ENCODE peak calls at places on chromosomes 3 and 15, in five cellular contexts. S, M, I, A and F are unnamed samples.

GRCh38 chr3:109005443-109005842 is 51.8 kb upstream of the GUCA1C start:
- DNase-seq in M (no peak), I (no peak), A (no peak), S (no peak), F (no peak)

GRCh38 chr3:63324621-63325020 is 46.5 kb downstream of the SYNPR start:
- DNase-seq in A (no peak), I (no peak), S (no peak), M (no peak), F (no peak)

GRCh38 chr3:37223084-37223975 is 48.9 kb upstream of the LRRFIP2 start:
- DNase-seq in M (no peak), A (no peak), S (no peak), I (no peak), F (peak; percentile 79)

GRCh38 chr3:49329201-49329600 is 10.7 kb downstream of the USP4 start:
- DNase-seq in A (no peak), M (no peak), I (no peak), S (no peak), F (no peak)

GRCh38 chr15:30859091-30859874 is 44.4 kb upstream of the FAN1 start:
- DNase-seq in M (peak; percentile 4), S (no peak), A (peak; percentile 17), I (no peak), F (peak; percentile 56)

GRCh38 chr15:57138260-57138895 is 219.9 kb downstream of the TCF12 start:
- DNase-seq in A (no peak), I (no peak), S (peak; percentile 39), M (peak; percentile 39), F (peak; percentile 65)

GRCh38 chr15:49627407-49627877 is 6.6 kb downstream of the DTWD1 start:
- DNase-seq in I (no peak), A (peak; percentile 80), S (no peak), M (peak; percentile 64), F (peak; percentile 92)

GRCh38 chr3:128686465-128686864 is 35.8 kb upstream of the RPN1 start:
- DNase-seq in S (no peak), I (no peak), A (no peak), M (no peak), F (no peak)

GRCh38 chr3:63192248-63192647 is 85.9 kb upstream of the SYNPR start:
- DNase-seq in I (no peak), S (peak; percentile 46), A (no peak), M (no peak), F (no peak)

GRCh38 chr3:112001516-112001915 is 2.8 kb downstream of the TAGLN3 start:
- DNase-seq in S (no peak), I (no peak), M (no peak), A (no peak), F (no peak)

GRCh38 chr3:127831723-127832172 is 9.4 kb upstream of the MGLL start:
- DNase-seq in S (no peak), I (no peak), M (peak; percentile 64), A (no peak), F (peak; percentile 58)

GRCh38 chr3:129793356-129793755 is 100.2 kb downstream of the TMCC1 start:
- DNase-seq in S (no peak), M (no peak), I (no peak), A (no peak), F (no peak)

GRCh38 chr3:115713247-115713646 is 89.9 kb downstream of the GAP43 start:
- DNase-seq in M (no peak), S (peak; percentile 30), I (no peak), A (no peak), F (no peak)

GRCh38 chr3:128369106-128369708 is 97.5 kb downstream of the DNAJB8 start:
- DNase-seq in I (no peak), M (no peak), S (no peak), A (no peak), F (no peak)

GRCh38 chr3:56921573-56922571 is 120.1 kb upstream of the ARHGEF3 start:
- DNase-seq in A (no peak), M (no peak), S (no peak), I (no peak), F (no peak)

GRCh38 chr15:44101286-44101685 is 93.8 kb downstream of the FRMD5 start:
- DNase-seq in M (no peak), S (no peak), A (no peak), I (no peak), F (no peak)

GRCh38 chr15:31268911-31269784 is 57.5 kb upstream of the KLF13 start:
- DNase-seq in I (no peak), M (no peak), A (no peak), S (peak; percentile 58), F (no peak)

GRCh38 chr15:59300618-59301139 is 72.0 kb downstream of the MYO1E start:
- DNase-seq in M (peak; percentile 54), S (no peak), A (no peak), I (no peak), F (no peak)

GRCh38 chr3:9028134-9028533 is 64.9 kb upstream of the RAD18 start:
- DNase-seq in S (no peak), M (peak; percentile 25), I (peak; percentile 75), A (no peak), F (peak; percentile 24)

GRCh38 chr3:177804032-177804431 is 606.8 kb upstream of the TBL1XR1 start:
- DNase-seq in A (no peak), S (no peak), I (no peak), M (no peak), F (no peak)

GRCh38 chr15:56805466-56806146 is 72.3 kb upstream of the ZNF280D start:
- DNase-seq in A (peak; percentile 34), S (no peak), M (peak; percentile 90), I (no peak), F (peak; percentile 86)

GRCh38 chr3:51687472-51688205 is 16.6 kb downstream of the TEX264 start:
- DNase-seq in A (no peak), S (no peak), M (no peak), I (no peak), F (peak; percentile 94)

GRCh38 chr3:57791245-57791644 is 35.1 kb downstream of the SLMAP start:
- DNase-seq in A (no peak), M (no peak), S (no peak), I (no peak), F (no peak)

GRCh38 chr3:59566481-59566975 is 516.7 kb upstream of the CFAP20DC start:
- DNase-seq in M (no peak), I (no peak), A (no peak), S (no peak), F (no peak)

GRCh38 chr15:25087137-25087536 is 132.3 kb downstream of the SNRPN start:
- DNase-seq in A (no peak), M (no peak), S (no peak), I (no peak), F (no peak)

GRCh38 chr3:120661963-120662347 is 20.1 kb downstream of the HGD start:
- DNase-seq in M (no peak), I (no peak), A (no peak), S (no peak), F (no peak)

GRCh38 chr3:130300888-130301287 is 44.6 kb upstream of the COL6A5 start:
- DNase-seq in A (no peak), I (no peak), S (no peak), M (no peak), F (no peak)

GRCh38 chr15:52499506-52499905 is 29.2 kb downstream of the MYO5A start:
- DNase-seq in A (no peak), S (no peak), M (no peak), I (no peak), F (no peak)

GRCh38 chr15:85676332-85676731 is 118.4 kb downstream of the KLHL25 start:
- DNase-seq in A (no peak), M (no peak), I (no peak), S (no peak), F (no peak)

GRCh38 chr3:136938334-136938733 is 19.4 kb upstream of the IL20RB start:
- DNase-seq in S (no peak), I (no peak), M (no peak), A (no peak), F (peak; percentile 75)

GRCh38 chr3:89246326-89246725 is 138.9 kb downstream of the EPHA3 start:
- DNase-seq in M (no peak), I (no peak), S (no peak), A (no peak), F (no peak)

GRCh38 chr3:13555753-13556152 is 6.8 kb downstream of the FBLN2 start:
- DNase-seq in M (no peak), S (no peak), I (no peak), A (no peak), F (no peak)

GRCh38 chr3:197428117-197428761 is 127.5 kb downstream of the BDH1 start:
- DNase-seq in S (no peak), A (no peak), I (no peak), M (peak; percentile 85), F (peak; percentile 72)

GRCh38 chr15:31472636-31473383 is 146.2 kb downstream of the KLF13 start:
- DNase-seq in A (no peak), I (no peak), S (no peak), M (peak; percentile 65), F (peak; percentile 58)

GRCh38 chr15:58380280-58380945 is 51.4 kb upstream of the LIPC start:
- DNase-seq in S (no peak), A (no peak), M (no peak), I (no peak), F (no peak)

GRCh38 chr3:138113309-138113708 is 2.1 kb downstream of the DZIP1L start:
- DNase-seq in M (peak; percentile 36), S (peak; percentile 33), I (no peak), A (no peak), F (no peak)

GRCh38 chr3:98003306-98003969 is 31.2 kb upstream of the RIOX2 start:
- DNase-seq in M (no peak), S (no peak), A (no peak), I (no peak), F (no peak)

GRCh38 chr15:88440021-88440420 is 27.2 kb downstream of the MRPL46 start:
- DNase-seq in A (peak; percentile 42), I (no peak), S (no peak), M (peak; percentile 16), F (peak; percentile 77)

GRCh38 chr3:11168881-11169805 is 14.8 kb downstream of the HRH1 start:
- DNase-seq in M (peak; percentile 58), A (no peak), S (no peak), I (no peak), F (peak; percentile 84)

GRCh38 chr3:34073961-34074360 is 275.5 kb downstream of the PDCD6IP start:
- DNase-seq in I (no peak), S (no peak), M (no peak), A (no peak), F (no peak)